ENCODE peak calls at places on chromosomes 13 and 19, in four cellular contexts. One of them, this sample, is unnamed.

GRCh38 chr13:36819811-36820140 is 754 bp downstream of the RFXAP start:
- DNase-seq in skeletal muscle cell: no peak
- DNase-seq in AG10803: peak
- DNase-seq in NCI-H774: no peak
- DNase-seq in this sample: peak

GRCh38 chr19:29645911-29646310 is 19.4 kb upstream of the PLEKHF1 start:
- DNase-seq in skeletal muscle cell: no peak
- DNase-seq in AG10803: peak
- DNase-seq in NCI-H774: no peak
- DNase-seq in this sample: no peak

GRCh38 chr13:99124046-99124400 is 76.6 kb upstream of the UBAC2 start:
- DNase-seq in skeletal muscle cell: no peak
- DNase-seq in AG10803: no peak
- DNase-seq in NCI-H774: no peak
- DNase-seq in this sample: no peak

GRCh38 chr19:815079-815774 is 6.5 kb downstream of the PLPPR3 start:
- DNase-seq in skeletal muscle cell: no peak
- DNase-seq in AG10803: no peak
- DNase-seq in NCI-H774: no peak
- DNase-seq in this sample: no peak

GRCh38 chr19:39765091-39766076 is 13.3 kb upstream of the LEUTX start:
- DNase-seq in skeletal muscle cell: peak
- DNase-seq in AG10803: peak
- DNase-seq in NCI-H774: no peak
- DNase-seq in this sample: peak

GRCh38 chr13:110334841-110335490 is 27.9 kb downstream of the COL4A2 start:
- DNase-seq in skeletal muscle cell: no peak
- DNase-seq in AG10803: no peak
- DNase-seq in NCI-H774: no peak
- DNase-seq in this sample: no peak

GRCh38 chr13:60611523-60611922 is 214.5 kb downstream of the TDRD3 start:
- DNase-seq in skeletal muscle cell: no peak
- DNase-seq in AG10803: no peak
- DNase-seq in NCI-H774: no peak
- DNase-seq in this sample: no peak

GRCh38 chr13:111577956-111578595 is 257.6 kb downstream of the TEX29 start:
- DNase-seq in skeletal muscle cell: no peak
- DNase-seq in AG10803: no peak
- DNase-seq in NCI-H774: peak
- DNase-seq in this sample: peak

GRCh38 chr19:34225659-34226015 is 28.7 kb upstream of the GARRE1 start:
- DNase-seq in skeletal muscle cell: no peak
- DNase-seq in AG10803: no peak
- DNase-seq in NCI-H774: no peak
- DNase-seq in this sample: no peak

GRCh38 chr13:28819046-28819747 is 942 bp upstream of the MTUS2 start:
- DNase-seq in skeletal muscle cell: no peak
- DNase-seq in AG10803: peak
- DNase-seq in NCI-H774: no peak
- DNase-seq in this sample: peak

GRCh38 chr19:23772668-23773063 is 14.0 kb upstream of the ZNF681 start:
- DNase-seq in skeletal muscle cell: no peak
- DNase-seq in AG10803: no peak
- DNase-seq in NCI-H774: no peak
- DNase-seq in this sample: no peak

GRCh38 chr19:34834513-34834912 is 61.5 kb upstream of the ZNF599 start:
- DNase-seq in skeletal muscle cell: no peak
- DNase-seq in AG10803: no peak
- DNase-seq in NCI-H774: no peak
- DNase-seq in this sample: no peak